ENCODE peak calls at places on chromosome 19, in four cellular contexts. B is effector CD4-positive, alpha-beta T cell; P is GM04504; Y is amniotic stem cell. C is an unnamed sample.

GRCh38 chr19:1211494-1212234 is 6.1 kb downstream of the STK11 start:
- DNase-seq in B (no peak), Y (no peak), P (no peak), C (no peak)

GRCh38 chr19:29685326-29685725 is 20.1 kb downstream of the PLEKHF1 start:
- DNase-seq in Y (no peak), B (no peak), P (no peak), C (no peak)

GRCh38 chr19:14053500-14053899 is 8.4 kb downstream of the PALM3 start:
- DNase-seq in P (no peak), B (no peak), Y (no peak), C (no peak)

GRCh38 chr19:17332677-17333581 is 1.7 kb downstream of the ANO8 start:
- DNase-seq in B (no peak), Y (no peak), P (no peak), C (no peak)

GRCh38 chr19:28019371-28019770 is 1193.6 kb downstream of the UQCRFS1 start:
- DNase-seq in P (no peak), Y (no peak), B (no peak), C (no peak)

GRCh38 chr19:3360494-3361383 is 5.6 kb upstream of the NFIC start:
- DNase-seq in B (peak), P (no peak), Y (no peak), C (peak)

GRCh38 chr19:50725218-50725931 is 2.2 kb downstream of the CLEC11A start:
- DNase-seq in B (no peak), P (no peak), Y (no peak), C (no peak)

GRCh38 chr19:2798733-2799132 is 13.4 kb downstream of the THOP1 start:
- DNase-seq in P (no peak), Y (no peak), B (no peak), C (no peak)

GRCh38 chr19:3880471-3881271 is at the start of gene ATCAY:
- DNase-seq in Y (no peak), P (no peak), B (no peak), C (no peak)

GRCh38 chr19:38059897-38060296 is 152.9 kb downstream of the SIPA1L3 start:
- DNase-seq in P (no peak), B (no peak), Y (no peak), C (no peak)

GRCh38 chr19:47446534-47447469 is 24.9 kb downstream of the SLC8A2 start:
- DNase-seq in P (no peak), Y (no peak), B (no peak), C (no peak)

GRCh38 chr19:8340341-8341096 is 2.5 kb downstream of the KANK3 start:
- DNase-seq in B (no peak), Y (no peak), P (no peak), C (no peak)

GRCh38 chr19:47541507-47541906 is 26.6 kb upstream of the NAPA start:
- DNase-seq in Y (no peak), B (peak), P (no peak), C (peak)

GRCh38 chr19:23527797-23528196 is 132.5 kb upstream of the ZNF91 start:
- DNase-seq in B (no peak), P (no peak), Y (no peak), C (no peak)

GRCh38 chr19:41933693-41934426 is 5.6 kb upstream of the ERFL start:
- DNase-seq in Y (no peak), P (no peak), B (no peak), C (no peak)

GRCh38 chr19:38395381-38396127 is 7.1 kb downstream of the SPRED3 start:
- DNase-seq in B (no peak), P (no peak), Y (no peak), C (no peak)

GRCh38 chr19:44476559-44477408 is 23.5 kb downstream of the ZNF180 start:
- DNase-seq in Y (no peak), B (no peak), P (no peak), C (no peak)

GRCh38 chr19:23403024-23403423 is 7.8 kb upstream of the ZNF91 start:
- DNase-seq in B (no peak), P (no peak), Y (no peak), C (no peak)

GRCh38 chr19:45768644-45769053 is 403 bp downstream of the SIX5 start:
- DNase-seq in B (peak), P (no peak), Y (peak), C (peak)

GRCh38 chr19:40193587-40193849 is 2.3 kb downstream of the MAP3K10 start:
- DNase-seq in P (no peak), Y (no peak), B (no peak), C (no peak)

GRCh38 chr19:15419413-15420025 is 731 bp upstream of the AKAP8L start:
- DNase-seq in Y (no peak), P (peak), B (no peak), C (no peak)

GRCh38 chr19:46489445-46490272 is 6.0 kb downstream of the PNMA8B start:
- DNase-seq in B (no peak), P (no peak), Y (no peak), C (no peak)

GRCh38 chr19:37654525-37654832 is 786 bp downstream of the ZFP30 start:
- DNase-seq in P (no peak), Y (no peak), B (no peak), C (no peak)

GRCh38 chr19:30224689-30225606 is 147.2 kb upstream of the ZNF536 start:
- DNase-seq in P (no peak), B (no peak), Y (no peak), C (no peak)

C was measured in effector memory CD4-positive, alpha-beta T cell.